ENCODE peak calls at places on chromosomes 11 and 22, in four cellular contexts. P is uterus, M is Panc1, L is dorsolateral prefrontal cortex. O is an unnamed sample.

GRCh38 chr11:9315078-9315688 is 790 bp upstream of the TMEM41B start:
- DNase-seq in P (no peak), M (no peak), L (peak), O (no peak)

GRCh38 chr11:27084407-27084985 is 43.9 kb downstream of the BBOX1 start:
- DNase-seq in P (no peak), M (no peak), L (no peak), O (no peak)

GRCh38 chr22:38724926-38725571 is 19.3 kb downstream of the GTPBP1 start:
- DNase-seq in P (no peak), M (no peak), L (peak), O (no peak)

GRCh38 chr11:36371590-36371989 is 75.5 kb downstream of the PRR5L start:
- DNase-seq in P (no peak), M (no peak), L (no peak), O (no peak)

GRCh38 chr11:45209904-45210699 is 63.7 kb downstream of the PRDM11 start:
- DNase-seq in P (peak), M (no peak), L (peak), O (no peak)

GRCh38 chr11:7281083-7281482 is 29.4 kb downstream of the SYT9 start:
- DNase-seq in P (no peak), M (peak), L (no peak), O (no peak)

GRCh38 chr22:23182289-23183106 is 2.2 kb downstream of the BCR start:
- DNase-seq in P (no peak), M (no peak), L (no peak), O (no peak)

GRCh38 chr11:113593698-113594308 is 112.3 kb downstream of the TMPRSS5 start:
- DNase-seq in P (no peak), M (no peak), L (no peak), O (no peak)

GRCh38 chr22:46966495-46966845 is 204.0 kb downstream of the TBC1D22A start:
- DNase-seq in P (no peak), M (no peak), L (no peak), O (no peak)

GRCh38 chr11:70398834-70399680 is 728 bp downstream of the CTTN start:
- DNase-seq in P (peak), M (no peak), L (no peak), O (no peak)

GRCh38 chr11:116579857-116580727 is 192.7 kb downstream of the BUD13 start:
- DNase-seq in P (no peak), M (no peak), L (no peak), O (no peak)

GRCh38 chr11:33160147-33160546 is 1.1 kb downstream of the CSTF3 start:
- DNase-seq in P (no peak), M (no peak), L (no peak), O (no peak)

GRCh38 chr11:108881136-108881535 is 216.3 kb downstream of the DDX10 start:
- DNase-seq in P (no peak), M (no peak), L (no peak), O (no peak)

GRCh38 chr22:45877651-45878050 is 99.3 kb downstream of the WNT7B start:
- DNase-seq in P (peak), M (no peak), L (no peak), O (peak)

GRCh38 chr22:45878901-45879551 is 97.9 kb downstream of the WNT7B start:
- DNase-seq in P (peak), M (no peak), L (no peak), O (peak)

GRCh38 chr22:45879552-45879949 is 97.4 kb downstream of the WNT7B start:
- DNase-seq in P (peak), M (no peak), L (no peak), O (peak)

GRCh38 chr22:45877036-45877380 is 100.0 kb downstream of the WNT7B start:
- DNase-seq in P (no peak), M (no peak), L (peak), O (peak)

DNA sequence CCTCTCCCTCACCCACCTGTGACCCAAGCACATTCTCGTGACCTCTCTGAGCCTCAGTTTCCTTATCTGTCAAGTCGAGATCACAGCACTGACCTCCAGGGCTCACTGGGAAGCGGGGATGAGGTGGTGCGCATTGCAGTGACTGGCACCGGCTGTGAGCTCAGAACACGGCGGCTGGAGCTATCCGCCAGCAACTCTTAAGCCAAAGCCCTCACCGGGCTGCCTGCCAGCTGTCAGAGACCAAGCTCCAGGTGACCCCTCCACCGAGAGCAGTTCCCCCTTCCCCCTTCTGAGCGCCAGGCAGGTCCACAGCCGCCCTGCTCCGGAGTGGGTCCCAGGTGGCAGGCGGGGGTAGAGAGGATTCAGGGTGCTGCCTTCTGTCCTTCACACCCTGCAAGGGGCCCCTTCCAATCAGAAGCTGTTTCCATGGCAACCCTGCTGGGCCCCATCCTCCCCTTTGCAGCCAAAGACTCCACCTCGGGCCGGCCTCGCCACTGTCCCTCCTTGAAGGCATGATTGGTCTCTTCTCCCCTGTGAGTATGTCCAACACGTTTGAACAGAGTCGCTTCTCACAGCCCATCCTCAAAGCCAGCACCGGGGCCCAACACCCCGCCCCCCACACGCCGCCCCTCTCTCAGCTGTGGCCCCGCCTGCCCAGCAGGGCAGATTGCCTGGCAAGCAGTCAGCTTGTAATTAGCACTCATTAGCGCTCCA is 98.8 kb downstream of the WNT7B start:
- DNase-seq in P (peak), M (no peak), L (peak), O (no peak)
- TF ChIP-seq CTCF in P (no peak), M (no peak), L (no peak), O (no peak)

GRCh38 chr11:97451441-97451840 is 1061.6 kb downstream of the JRKL start:
- DNase-seq in P (no peak), M (no peak), L (no peak), O (no peak)

GRCh38 chr11:97460091-97460490 is 1070.3 kb downstream of the JRKL start:
- DNase-seq in P (no peak), M (no peak), L (no peak), O (no peak)

GRCh38 chr11:97454988-97455387 is 1065.2 kb downstream of the JRKL start:
- DNase-seq in P (no peak), M (no peak), L (no peak), O (no peak)
- TF ChIP-seq CTCF in P (no peak), M (peak), L (peak), O (peak)

GRCh38 chr11:87878373-87878779 is 296.9 kb downstream of the RAB38 start:
- DNase-seq in P (no peak), M (peak), L (no peak), O (no peak)
- TF ChIP-seq CTCF in P (peak), M (peak), L (peak), O (peak)

GRCh38 chr22:42912049-42912448 is 55.0 kb upstream of the ARFGAP3 start:
- DNase-seq in P (no peak), M (no peak), L (no peak), O (no peak)
- TF ChIP-seq CTCF in P (no peak), M (no peak), L (no peak), O (no peak)

GRCh38 chr22:45162531-45162930 is 1.2 kb upstream of the NUP50 start:
- DNase-seq in P (no peak), M (no peak), L (no peak), O (no peak)
- TF ChIP-seq CTCF in P (no peak), M (no peak), L (no peak), O (no peak)

GRCh38 chr11:65124480-65125196 is 2.5 kb downstream of the MRPL49 start:
- DNase-seq in P (no peak), M (no peak), L (no peak), O (no peak)

GRCh38 chr11:65119670-65119995 is 2.1 kb upstream of the ZNHIT2 start:
- DNase-seq in P (no peak), M (no peak), L (no peak), O (no peak)

GRCh38 chr11:65121447-65121864 is 478 bp downstream of the FAU start:
- DNase-seq in P (no peak), M (no peak), L (no peak), O (no peak)

GRCh38 chr11:65120831-65121230 is 1.1 kb downstream of the FAU start:
- DNase-seq in P (no peak), M (no peak), L (no peak), O (no peak)

DNA sequence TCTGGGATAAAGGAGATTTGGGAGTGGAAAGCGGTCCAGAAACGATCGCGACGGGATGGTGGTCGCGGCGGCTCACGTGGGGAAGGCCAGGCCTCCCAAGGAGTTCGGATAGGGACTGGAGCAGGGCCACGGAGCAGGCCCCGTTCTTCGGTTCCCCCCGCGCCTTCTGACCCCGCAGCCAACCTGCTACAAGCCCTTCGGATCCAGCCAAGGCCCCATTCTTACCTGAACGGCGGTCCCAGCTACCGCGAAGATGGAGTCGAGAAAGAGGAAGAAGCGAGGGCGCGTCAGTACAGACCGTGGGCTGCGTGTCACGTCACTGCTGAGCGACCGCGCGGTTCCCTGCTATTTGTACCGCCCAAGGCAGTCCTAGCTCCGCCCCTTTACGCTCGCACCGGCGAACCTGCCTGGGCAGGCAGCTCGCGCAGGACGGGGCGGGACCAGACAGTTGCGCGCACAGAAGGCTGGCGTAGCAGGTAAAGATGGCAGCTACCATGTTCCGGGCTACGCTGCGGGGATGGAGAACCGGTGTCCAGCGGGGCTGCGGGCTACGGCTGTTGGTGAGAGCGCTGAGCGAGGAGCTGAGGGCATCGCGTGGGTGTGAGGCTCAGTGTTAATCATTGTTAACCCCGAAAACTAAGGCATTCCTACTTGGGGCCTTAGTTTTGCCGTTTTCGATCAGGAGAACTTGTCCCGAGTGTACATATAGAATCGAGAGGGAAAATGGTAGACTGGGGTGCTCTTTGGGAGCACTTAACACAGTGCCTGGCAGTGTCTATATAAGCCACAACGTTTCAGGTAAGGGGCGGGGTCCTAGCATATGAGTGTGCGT is at the start of the genes FAU and MRPL49:
- DNase-seq in P (peak), M (peak), L (peak), O (peak)
- TF ChIP-seq CTCF in P (no peak), M (no peak), L (peak), O (no peak)

GRCh38 chr11:75270896-75271415 is 30.4 kb downstream of the TPBGL start:
- DNase-seq in P (no peak), M (no peak), L (no peak), O (no peak)
- TF ChIP-seq CTCF in P (no peak), M (peak), L (no peak), O (peak)